ENCODE peak calls at places on chromosomes 1 and 21, in four cellular contexts. F is stomach; H is EH; Y is activated CD8-positive, alpha-beta memory T cell treated with anti-CD3 and anti-CD28 coated beads for 48 hours. A is an unnamed sample.

GRCh38 chr1:22349302-22350043 is 102.2 kb upstream of the ZBTB40 start:
- DNase-seq in Y (no peak), H (no peak), F (no peak), A (no peak)

GRCh38 chr21:45153358-45154318 is 79.3 kb downstream of the ADARB1 start:
- DNase-seq in F (no peak), Y (no peak), H (peak), A (no peak)

GRCh38 chr1:85297538-85297854 is 21.1 kb upstream of the BCL10 start:
- DNase-seq in H (no peak), Y (no peak), F (no peak), A (no peak)

GRCh38 chr1:243316366-243316989 is 60.6 kb downstream of the SDCCAG8 start:
- DNase-seq in Y (no peak), H (no peak), F (no peak), A (peak)

GRCh38 chr1:156126043-156126700 is 11.7 kb downstream of the LMNA start:
- DNase-seq in Y (no peak), H (peak), F (peak), A (no peak)

GRCh38 chr1:3858231-3858981 is 1.1 kb downstream of the DFFB start:
- DNase-seq in F (peak), Y (no peak), H (peak), A (no peak)

GRCh38 chr1:198123146-198123545 is 33.7 kb upstream of the NEK7 start:
- DNase-seq in F (no peak), Y (no peak), H (peak), A (no peak)

GRCh38 chr1:114015075-114015474 is 35.8 kb downstream of the OLFML3 start:
- DNase-seq in H (peak), Y (no peak), F (no peak), A (no peak)

GRCh38 chr1:62071695-62072094 is 123.0 kb upstream of the L1TD1 start:
- DNase-seq in F (no peak), Y (no peak), H (no peak), A (no peak)

GRCh38 chr1:162276493-162276892 is 100.2 kb downstream of the SPATA46 start:
- DNase-seq in H (peak), Y (no peak), F (no peak), A (no peak)

GRCh38 chr1:46798820-46799219 is at the start of gene CYP4B1:
- DNase-seq in H (no peak), F (peak), Y (no peak), A (no peak)

GRCh38 chr1:219567341-219567947 is 45.5 kb downstream of the ZC3H11B start:
- DNase-seq in H (peak), Y (no peak), F (no peak), A (no peak)

GRCh38 chr1:9877962-9878361 is 32.1 kb downstream of the CTNNBIP1 start:
- DNase-seq in H (no peak), F (peak), Y (no peak), A (no peak)

GRCh38 chr1:16189003-16189402 is 23.4 kb downstream of the ARHGEF19 start:
- DNase-seq in H (peak), F (no peak), Y (no peak), A (no peak)

GRCh38 chr1:31510853-31511789 is 65.2 kb upstream of the TINAGL1 start:
- DNase-seq in Y (no peak), H (no peak), F (no peak), A (no peak)

GRCh38 chr1:155134858-155135415 is 715 bp upstream of the SLC50A1 start:
- DNase-seq in Y (no peak), H (peak), F (peak), A (peak)

GRCh38 chr1:88983791-88984552 is 8.5 kb downstream of the KYAT3 start:
- DNase-seq in H (peak), Y (no peak), F (no peak), A (no peak)

GRCh38 chr1:89440911-89441310 is 77.1 kb downstream of the GBP6 start:
- DNase-seq in H (no peak), Y (no peak), F (no peak), A (no peak)

GRCh38 chr1:223363057-223363855 is 720 bp downstream of the SUSD4 start:
- DNase-seq in H (peak), Y (no peak), F (no peak), A (peak)

GRCh38 chr1:14725641-14726213 is 127.2 kb downstream of the KAZN start:
- DNase-seq in Y (no peak), F (no peak), H (no peak), A (no peak)